ENCODE peak calls at places on chromosomes 11 and 22, in seven cellular contexts. One of them, this sample, is unnamed.

GRCh38 chr22:49454726-49455125 is 372.9 kb downstream of the BRD1 start:
- DNase-seq in NCI-H510A: no peak
- DNase-seq in glutamatergic neuron: no peak
- DNase-seq in stimulated activated CD4-positive, alpha-beta T cell treated with anti-CD3 and anti-CD28 coated beads, Interleukin-1b, Interleukin-23, amount 100 ng/mL, for 4 hours: no peak
- DNase-seq in stimulated activated CD8-positive, alpha-beta memory T cell treated with anti-CD3 and anti-CD28 coated beads, Interleukin-4, amount 100 ng/mL, for 4 hours: no peak
- DNase-seq in NCI-H345: no peak
- DNase-seq in HTR-8/SVneo: no peak
- DNase-seq in this sample: no peak

GRCh38 chr11:76997512-76997911 is 36.7 kb upstream of the B3GNT6 start:
- DNase-seq in NCI-H510A: no peak
- DNase-seq in glutamatergic neuron: no peak
- DNase-seq in stimulated activated CD4-positive, alpha-beta T cell treated with anti-CD3 and anti-CD28 coated beads, Interleukin-1b, Interleukin-23, amount 100 ng/mL, for 4 hours: no peak
- DNase-seq in stimulated activated CD8-positive, alpha-beta memory T cell treated with anti-CD3 and anti-CD28 coated beads, Interleukin-4, amount 100 ng/mL, for 4 hours: no peak
- DNase-seq in NCI-H345: no peak
- DNase-seq in HTR-8/SVneo: no peak
- DNase-seq in this sample: no peak

GRCh38 chr11:72263363-72263762 is 19.4 kb upstream of the PHOX2A start:
- DNase-seq in NCI-H510A: no peak
- DNase-seq in glutamatergic neuron: no peak
- DNase-seq in stimulated activated CD4-positive, alpha-beta T cell treated with anti-CD3 and anti-CD28 coated beads, Interleukin-1b, Interleukin-23, amount 100 ng/mL, for 4 hours: no peak
- DNase-seq in stimulated activated CD8-positive, alpha-beta memory T cell treated with anti-CD3 and anti-CD28 coated beads, Interleukin-4, amount 100 ng/mL, for 4 hours: no peak
- DNase-seq in NCI-H345: no peak
- DNase-seq in HTR-8/SVneo: no peak
- DNase-seq in this sample: no peak

GRCh38 chr11:2728663-2729332 is 29.0 kb upstream of the KCNQ1OT1 start:
- DNase-seq in NCI-H510A: no peak
- DNase-seq in glutamatergic neuron: no peak
- DNase-seq in stimulated activated CD4-positive, alpha-beta T cell treated with anti-CD3 and anti-CD28 coated beads, Interleukin-1b, Interleukin-23, amount 100 ng/mL, for 4 hours: no peak
- DNase-seq in stimulated activated CD8-positive, alpha-beta memory T cell treated with anti-CD3 and anti-CD28 coated beads, Interleukin-4, amount 100 ng/mL, for 4 hours: no peak
- DNase-seq in NCI-H345: no peak
- DNase-seq in HTR-8/SVneo: no peak
- DNase-seq in this sample: no peak

GRCh38 chr11:69089258-69089657 is 40.5 kb downstream of the TPCN2 start:
- DNase-seq in NCI-H510A: no peak
- DNase-seq in glutamatergic neuron: no peak
- DNase-seq in stimulated activated CD4-positive, alpha-beta T cell treated with anti-CD3 and anti-CD28 coated beads, Interleukin-1b, Interleukin-23, amount 100 ng/mL, for 4 hours: no peak
- DNase-seq in stimulated activated CD8-positive, alpha-beta memory T cell treated with anti-CD3 and anti-CD28 coated beads, Interleukin-4, amount 100 ng/mL, for 4 hours: no peak
- DNase-seq in NCI-H345: no peak
- DNase-seq in HTR-8/SVneo: no peak
- DNase-seq in this sample: peak; percentile 18

GRCh38 chr22:42635531-42635930 is 4.9 kb downstream of the ATP5MGL start:
- DNase-seq in NCI-H510A: no peak
- DNase-seq in glutamatergic neuron: no peak
- DNase-seq in stimulated activated CD4-positive, alpha-beta T cell treated with anti-CD3 and anti-CD28 coated beads, Interleukin-1b, Interleukin-23, amount 100 ng/mL, for 4 hours: no peak
- DNase-seq in stimulated activated CD8-positive, alpha-beta memory T cell treated with anti-CD3 and anti-CD28 coated beads, Interleukin-4, amount 100 ng/mL, for 4 hours: no peak
- DNase-seq in NCI-H345: no peak
- DNase-seq in HTR-8/SVneo: peak; percentile 81
- DNase-seq in this sample: peak; percentile 85

GRCh38 chr11:18313985-18314763 is 7.8 kb downstream of the HPS5 start:
- DNase-seq in NCI-H510A: no peak
- DNase-seq in glutamatergic neuron: no peak
- DNase-seq in stimulated activated CD4-positive, alpha-beta T cell treated with anti-CD3 and anti-CD28 coated beads, Interleukin-1b, Interleukin-23, amount 100 ng/mL, for 4 hours: no peak
- DNase-seq in stimulated activated CD8-positive, alpha-beta memory T cell treated with anti-CD3 and anti-CD28 coated beads, Interleukin-4, amount 100 ng/mL, for 4 hours: no peak
- DNase-seq in NCI-H345: no peak
- DNase-seq in HTR-8/SVneo: no peak
- DNase-seq in this sample: no peak

GRCh38 chr22:26725012-26725676 is 67.8 kb downstream of the MIAT start:
- DNase-seq in NCI-H510A: no peak
- DNase-seq in glutamatergic neuron: no peak
- DNase-seq in stimulated activated CD4-positive, alpha-beta T cell treated with anti-CD3 and anti-CD28 coated beads, Interleukin-1b, Interleukin-23, amount 100 ng/mL, for 4 hours: no peak
- DNase-seq in stimulated activated CD8-positive, alpha-beta memory T cell treated with anti-CD3 and anti-CD28 coated beads, Interleukin-4, amount 100 ng/mL, for 4 hours: no peak
- DNase-seq in NCI-H345: no peak
- DNase-seq in HTR-8/SVneo: no peak
- DNase-seq in this sample: no peak

This sample was measured in amniotic stem cell.